ENCODE peak calls at places on chromosomes 4 and X, in nine cellular contexts. W is stimulated activated CD8-positive, alpha-beta memory T cell treated with anti-CD3 and anti-CD28 coated beads, Interleukin-15, amount 100 ng/mL, for 24 hours; U is AG10803; D is ascending aorta; H is LoVo; Q is activated T-helper 1 cell treated with anti-CD3 and anti-CD28 coated beads, Interleukin-2, amount 50 U/mL, for 16 hours; M is COLO829; Z is left lung; S is bronchial epithelial cell. E is an unnamed sample.

GRCh38 chr4:185411833-185412232 is 13.9 kb downstream of the UFSP2 start:
- DNase-seq in W (no peak), U (no peak), D (no peak), H (no peak), Q (no peak), M (no peak), Z (no peak), S (no peak), E (no peak)

GRCh38 chr4:87555751-87556619 is 26.8 kb upstream of the SPARCL1 start:
- DNase-seq in W (no peak), U (peak; percentile 87), D (peak; percentile 27), H (no peak), Q (no peak), M (peak; percentile 45), Z (no peak), S (peak; percentile 100), E (peak; percentile 87)

GRCh38 chr4:3628868-3629175 is 96.6 kb upstream of the LRPAP1 start:
- DNase-seq in W (no peak), U (no peak), D (no peak), H (no peak), Q (no peak), M (no peak), Z (no peak), S (no peak), E (no peak)

GRCh38 chrX:3712080-3712869 is 1.2 kb downstream of the PRKX start:
- DNase-seq in W (no peak), U (peak; percentile 27), D (no peak), H (no peak), Q (no peak), M (no peak), Z (no peak), S (no peak), E (no peak)

GRCh38 chr4:183142566-183143545 is 43.8 kb downstream of the WWC2 start:
- DNase-seq in W (no peak), U (peak; percentile 97), D (no peak), H (peak; percentile 32), Q (no peak), M (peak; percentile 80), Z (no peak), S (peak; percentile 83), E (no peak)

GRCh38 chrX:72358313-72358712 is 52.6 kb upstream of the CITED1 start:
- DNase-seq in W (no peak), U (peak; percentile 11), D (no peak), H (no peak), Q (no peak), M (peak; percentile 57), Z (no peak), S (peak; percentile 41), E (no peak)

GRCh38 chrX:113075521-113075920 is 234.9 kb upstream of the AMOT start:
- DNase-seq in W (no peak), U (no peak), D (no peak), H (no peak), Q (no peak), M (no peak), Z (no peak), S (no peak), E (no peak)

GRCh38 chr4:106409901-106410889 is 41.6 kb upstream of the GIMD1 start:
- DNase-seq in W (no peak), U (no peak), D (no peak), H (no peak), Q (no peak), M (no peak), Z (no peak), S (peak; percentile 18), E (no peak)

GRCh38 chr4:104385713-104386112 is 109.0 kb downstream of the CXXC4 start:
- DNase-seq in W (no peak), U (no peak), D (no peak), H (no peak), Q (no peak), M (no peak), Z (no peak), S (no peak), E (no peak)

GRCh38 chr4:102637391-102637790 is 123.4 kb downstream of the MANBA start:
- DNase-seq in W (no peak), U (no peak), D (no peak), H (no peak), Q (no peak), M (no peak), Z (no peak), S (no peak), E (no peak)

GRCh38 chr4:46993075-46994006 is at the start of gene GABRA4:
- DNase-seq in W (no peak), U (no peak), D (no peak), H (no peak), Q (no peak), M (no peak), Z (peak; percentile 70), S (no peak), E (no peak)

GRCh38 chrX:46587753-46588171 is 14.2 kb downstream of the CHST7 start:
- DNase-seq in W (no peak), U (peak; percentile 13), D (no peak), H (no peak), Q (no peak), M (no peak), Z (no peak), S (no peak), E (no peak)

GRCh38 chr4:99201687-99202086 is 17.4 kb downstream of the ADH6 start:
- DNase-seq in W (no peak), U (peak; percentile 68), D (no peak), H (no peak), Q (no peak), M (peak; percentile 59), Z (no peak), S (peak; percentile 15), E (no peak)

GRCh38 chrX:10900585-10901289 is 210.4 kb upstream of the HCCS start:
- DNase-seq in W (no peak), U (peak; percentile 48), D (no peak), H (peak; percentile 22), Q (no peak), M (peak; percentile 28), Z (no peak), S (peak; percentile 66), E (no peak)

GRCh38 chr4:142846105-142846728 is at the start of gene INPP4B:
- DNase-seq in W (peak; percentile 16), U (peak; percentile 58), D (no peak), H (peak; percentile 23), Q (peak; percentile 15), M (no peak), Z (peak; percentile 84), S (peak; percentile 31), E (no peak)

GRCh38 chr4:122826000-122826595 is 533 bp upstream of the FGF2 start:
- DNase-seq in W (no peak), U (no peak), D (no peak), H (no peak), Q (no peak), M (no peak), Z (no peak), S (no peak), E (no peak)

GRCh38 chr4:144902614-144903013 is 195.4 kb downstream of the ANAPC10 start:
- DNase-seq in W (no peak), U (no peak), D (no peak), H (no peak), Q (no peak), M (no peak), Z (no peak), S (no peak), E (no peak)

GRCh38 chrX:138638996-138639395 is 72.5 kb downstream of the FGF13 start:
- DNase-seq in W (no peak), U (peak; percentile 1), D (no peak), H (no peak), Q (no peak), M (no peak), Z (no peak), S (no peak), E (no peak)

GRCh38 chr4:109406337-109406931 is 27.2 kb upstream of the SEC24B start:
- DNase-seq in W (no peak), U (peak; percentile 68), D (no peak), H (peak; percentile 47), Q (no peak), M (peak; percentile 69), Z (no peak), S (peak; percentile 77), E (no peak)